ENCODE peak calls at places on chromosomes 11 and 22, in six cellular contexts. One of them, this sample, is unnamed.

GRCh38 chr11:129695543-129696308 is 119.9 kb upstream of the TMEM45B start:
- DNase-seq in NCI-H69: peak; percentile 77
- DNase-seq in IMR-90: peak; percentile 13
- DNase-seq in stomach: peak; percentile 82
- DNase-seq in activated effector memory CD4-positive, alpha-beta T cell treated with anti-CD3 and anti-CD28 coated beads, Interleukin-2, amount 50 U/mL, for 16 hours: peak; percentile 86
- DNase-seq in AG08396: peak; percentile 31
- DNase-seq in this sample: no peak

GRCh38 chr11:86068138-86068861 is 584 bp downstream of the PICALM start:
- DNase-seq in NCI-H69: peak; percentile 90
- DNase-seq in IMR-90: no peak
- DNase-seq in stomach: peak; percentile 32
- DNase-seq in activated effector memory CD4-positive, alpha-beta T cell treated with anti-CD3 and anti-CD28 coated beads, Interleukin-2, amount 50 U/mL, for 16 hours: peak; percentile 79
- DNase-seq in AG08396: no peak
- DNase-seq in this sample: no peak

GRCh38 chr11:111494040-111494439 is 18.1 kb downstream of the BTG4 start:
- DNase-seq in NCI-H69: no peak
- DNase-seq in IMR-90: no peak
- DNase-seq in stomach: no peak
- DNase-seq in activated effector memory CD4-positive, alpha-beta T cell treated with anti-CD3 and anti-CD28 coated beads, Interleukin-2, amount 50 U/mL, for 16 hours: no peak
- DNase-seq in AG08396: no peak
- DNase-seq in this sample: no peak

GRCh38 chr22:19608114-19608494 is 83.9 kb upstream of the CLDN5 start:
- DNase-seq in NCI-H69: no peak
- DNase-seq in IMR-90: no peak
- DNase-seq in stomach: no peak
- DNase-seq in activated effector memory CD4-positive, alpha-beta T cell treated with anti-CD3 and anti-CD28 coated beads, Interleukin-2, amount 50 U/mL, for 16 hours: no peak
- DNase-seq in AG08396: no peak
- DNase-seq in this sample: no peak

GRCh38 chr22:28743852-28744251 is 2.0 kb downstream of the HSCB start:
- DNase-seq in NCI-H69: no peak
- DNase-seq in IMR-90: no peak
- DNase-seq in stomach: no peak
- DNase-seq in activated effector memory CD4-positive, alpha-beta T cell treated with anti-CD3 and anti-CD28 coated beads, Interleukin-2, amount 50 U/mL, for 16 hours: no peak
- DNase-seq in AG08396: no peak
- DNase-seq in this sample: no peak

GRCh38 chr11:128042290-128042751 is 545.0 kb downstream of the ETS1 start:
- DNase-seq in NCI-H69: peak; percentile 24
- DNase-seq in IMR-90: no peak
- DNase-seq in stomach: no peak
- DNase-seq in activated effector memory CD4-positive, alpha-beta T cell treated with anti-CD3 and anti-CD28 coated beads, Interleukin-2, amount 50 U/mL, for 16 hours: no peak
- DNase-seq in AG08396: no peak
- DNase-seq in this sample: no peak

GRCh38 chr11:57288771-57289579 is 35.8 kb downstream of the TNKS1BP1 start:
- DNase-seq in NCI-H69: peak; percentile 87
- DNase-seq in IMR-90: peak; percentile 96
- DNase-seq in stomach: no peak
- DNase-seq in activated effector memory CD4-positive, alpha-beta T cell treated with anti-CD3 and anti-CD28 coated beads, Interleukin-2, amount 50 U/mL, for 16 hours: no peak
- DNase-seq in AG08396: peak; percentile 50
- DNase-seq in this sample: no peak

GRCh38 chr22:42743501-42743991 is 22.9 kb upstream of the A4GALT start:
- DNase-seq in NCI-H69: peak; percentile 94
- DNase-seq in IMR-90: no peak
- DNase-seq in stomach: no peak
- DNase-seq in activated effector memory CD4-positive, alpha-beta T cell treated with anti-CD3 and anti-CD28 coated beads, Interleukin-2, amount 50 U/mL, for 16 hours: no peak
- DNase-seq in AG08396: peak; percentile 51
- DNase-seq in this sample: no peak

GRCh38 chr11:36452987-36453386 is 57.1 kb downstream of the TRAF6 start:
- DNase-seq in NCI-H69: peak; percentile 44
- DNase-seq in IMR-90: no peak
- DNase-seq in stomach: no peak
- DNase-seq in activated effector memory CD4-positive, alpha-beta T cell treated with anti-CD3 and anti-CD28 coated beads, Interleukin-2, amount 50 U/mL, for 16 hours: no peak
- DNase-seq in AG08396: no peak
- DNase-seq in this sample: no peak

GRCh38 chr11:67051945-67052488 is 4.6 kb upstream of the RHOD start:
- DNase-seq in NCI-H69: no peak
- DNase-seq in IMR-90: no peak
- DNase-seq in stomach: no peak
- DNase-seq in activated effector memory CD4-positive, alpha-beta T cell treated with anti-CD3 and anti-CD28 coated beads, Interleukin-2, amount 50 U/mL, for 16 hours: no peak
- DNase-seq in AG08396: no peak
- DNase-seq in this sample: no peak

This sample was measured in cortex of kidney.